ENCODE peak calls at places on chromosomes 13 and 19, in four cellular contexts. One of them, this sample, is unnamed.

GRCh38 chr19:48674921-48675824 is 2.4 kb upstream of the NTN5 start:
- DNase-seq in AG04449: no peak
- DNase-seq in spleen: peak; percentile 89
- DNase-seq in Peyer's patch: peak; percentile 79
- DNase-seq in this sample: peak; percentile 51

GRCh38 chr19:752652-753517 is 2.0 kb downstream of the MISP start:
- DNase-seq in AG04449: peak; percentile 26
- DNase-seq in spleen: no peak
- DNase-seq in Peyer's patch: no peak
- DNase-seq in this sample: no peak

GRCh38 chr13:48904668-48905290 is 70.9 kb upstream of the FNDC3A start:
- DNase-seq in AG04449: no peak
- DNase-seq in spleen: no peak
- DNase-seq in Peyer's patch: no peak
- DNase-seq in this sample: no peak

GRCh38 chr13:36418022-36418805 is 14.1 kb upstream of the CCNA1 start:
- DNase-seq in AG04449: no peak
- DNase-seq in spleen: no peak
- DNase-seq in Peyer's patch: no peak
- DNase-seq in this sample: no peak

GRCh38 chr19:18586311-18586710 is 2.3 kb upstream of the REX1BD start:
- DNase-seq in AG04449: no peak
- DNase-seq in spleen: no peak
- DNase-seq in Peyer's patch: no peak
- DNase-seq in this sample: no peak

GRCh38 chr19:46355234-46355990 is 8.5 kb downstream of the PPP5C start:
- DNase-seq in AG04449: no peak
- DNase-seq in spleen: no peak
- DNase-seq in Peyer's patch: no peak
- DNase-seq in this sample: no peak

GRCh38 chr13:73767747-73768315 is 366.4 kb downstream of the KLF12 start:
- DNase-seq in AG04449: no peak
- DNase-seq in spleen: no peak
- DNase-seq in Peyer's patch: peak; percentile 39
- DNase-seq in this sample: no peak

GRCh38 chr13:20798027-20798426 is 24.3 kb upstream of the EEF1AKMT1 start:
- DNase-seq in AG04449: no peak
- DNase-seq in spleen: no peak
- DNase-seq in Peyer's patch: no peak
- DNase-seq in this sample: no peak

GRCh38 chr13:77002590-77003190 is 10.8 kb downstream of the CLN5 start:
- DNase-seq in AG04449: no peak
- DNase-seq in spleen: no peak
- DNase-seq in Peyer's patch: no peak
- DNase-seq in this sample: no peak

GRCh38 chr19:49212302-49212701 is 54.7 kb downstream of the TRPM4 start:
- DNase-seq in AG04449: no peak
- DNase-seq in spleen: no peak
- DNase-seq in Peyer's patch: no peak
- DNase-seq in this sample: no peak

GRCh38 chr19:12984143-12984627 is 11.1 kb upstream of the NFIX start:
- DNase-seq in AG04449: no peak
- DNase-seq in spleen: no peak
- DNase-seq in Peyer's patch: no peak
- DNase-seq in this sample: no peak

GRCh38 chr19:6861683-6862286 is 25.6 kb upstream of the ADGRE1 start:
- DNase-seq in AG04449: no peak
- DNase-seq in spleen: peak; percentile 68
- DNase-seq in Peyer's patch: no peak
- DNase-seq in this sample: no peak

GRCh38 chr13:37540228-37540627 is 58.3 kb downstream of the POSTN start:
- DNase-seq in AG04449: no peak
- DNase-seq in spleen: no peak
- DNase-seq in Peyer's patch: no peak
- DNase-seq in this sample: no peak

GRCh38 chr13:113670541-113670940 is 3.5 kb downstream of the GRK1 start:
- DNase-seq in AG04449: no peak
- DNase-seq in spleen: peak; percentile 42
- DNase-seq in Peyer's patch: no peak
- DNase-seq in this sample: no peak

GRCh38 chr13:26604784-26605183 is 47.3 kb downstream of the WASF3 start:
- DNase-seq in AG04449: no peak
- DNase-seq in spleen: no peak
- DNase-seq in Peyer's patch: no peak
- DNase-seq in this sample: no peak

GRCh38 chr13:110549795-110550160 is 11.7 kb downstream of the RAB20 start:
- DNase-seq in AG04449: no peak
- DNase-seq in spleen: peak; percentile 42
- DNase-seq in Peyer's patch: no peak
- DNase-seq in this sample: no peak

GRCh38 chr19:31055454-31055853 is 293.8 kb downstream of the TSHZ3 start:
- DNase-seq in AG04449: no peak
- DNase-seq in spleen: no peak
- DNase-seq in Peyer's patch: no peak
- DNase-seq in this sample: no peak

GRCh38 chr19:5703819-5704818 is 14.0 kb downstream of the RPL36 start:
- DNase-seq in AG04449: no peak
- DNase-seq in spleen: no peak
- DNase-seq in Peyer's patch: no peak
- DNase-seq in this sample: no peak

GRCh38 chr19:33778089-33778791 is 18.4 kb upstream of the KCTD15 start:
- DNase-seq in AG04449: no peak
- DNase-seq in spleen: peak; percentile 97
- DNase-seq in Peyer's patch: peak; percentile 56
- DNase-seq in this sample: peak; percentile 77

GRCh38 chr13:73835138-73835721 is 299.0 kb downstream of the KLF12 start:
- DNase-seq in AG04449: no peak
- DNase-seq in spleen: no peak
- DNase-seq in Peyer's patch: no peak
- DNase-seq in this sample: peak; percentile 14

GRCh38 chr13:74479124-74479523 is 344.9 kb upstream of the KLF12 start:
- DNase-seq in AG04449: no peak
- DNase-seq in spleen: no peak
- DNase-seq in Peyer's patch: no peak
- DNase-seq in this sample: no peak

GRCh38 chr13:40494513-40494912 is 171.9 kb downstream of the FOXO1 start:
- DNase-seq in AG04449: no peak
- DNase-seq in spleen: no peak
- DNase-seq in Peyer's patch: no peak
- DNase-seq in this sample: no peak

GRCh38 chr13:100980171-100980570 is 305.6 kb upstream of the TMTC4 start:
- DNase-seq in AG04449: no peak
- DNase-seq in spleen: no peak
- DNase-seq in Peyer's patch: no peak
- DNase-seq in this sample: no peak

GRCh38 chr13:101140936-101141335 is 275.4 kb downstream of the NALCN start:
- DNase-seq in AG04449: no peak
- DNase-seq in spleen: no peak
- DNase-seq in Peyer's patch: no peak
- DNase-seq in this sample: no peak

GRCh38 chr13:29676941-29677452 is 81.5 kb upstream of the SLC7A1 start:
- DNase-seq in AG04449: no peak
- DNase-seq in spleen: no peak
- DNase-seq in Peyer's patch: no peak
- DNase-seq in this sample: no peak

GRCh38 chr13:102726430-102726829 is 31.6 kb upstream of the METTL21C start:
- DNase-seq in AG04449: no peak
- DNase-seq in spleen: no peak
- DNase-seq in Peyer's patch: no peak
- DNase-seq in this sample: no peak

GRCh38 chr13:102721800-102722231 is 27.0 kb upstream of the METTL21C start:
- DNase-seq in AG04449: peak; percentile 19
- DNase-seq in spleen: no peak
- DNase-seq in Peyer's patch: no peak
- DNase-seq in this sample: no peak

GRCh38 chr13:102729560-102730275 is 34.9 kb upstream of the METTL21C start:
- DNase-seq in AG04449: peak; percentile 10
- DNase-seq in spleen: no peak
- DNase-seq in Peyer's patch: no peak
- DNase-seq in this sample: no peak

GRCh38 chr13:102724923-102725322 is 30.1 kb upstream of the METTL21C start:
- DNase-seq in AG04449: peak; percentile 23
- DNase-seq in spleen: no peak
- DNase-seq in Peyer's patch: no peak
- DNase-seq in this sample: no peak
- TF ChIP-seq CTCF in AG04449: peak; percentile 58
- TF ChIP-seq CTCF in spleen: no peak
- TF ChIP-seq CTCF in Peyer's patch: no peak
- TF ChIP-seq CTCF in this sample: peak; percentile 18

GRCh38 chr19:29528946-29529645 is 3.3 kb downstream of the VSTM2B start:
- DNase-seq in AG04449: no peak
- DNase-seq in spleen: peak; percentile 40
- DNase-seq in Peyer's patch: no peak
- DNase-seq in this sample: no peak
- H3K4me3 ChIP-seq in AG04449: no peak overlapping the region
- H3K4me3 ChIP-seq in spleen: peak overlapping the region; percentile 23
- H3K4me3 ChIP-seq in Peyer's patch: peak overlapping the region; percentile 35
- H3K4me3 ChIP-seq in this sample: no peak overlapping the region

GRCh38 chr19:58400916-58401824 is 5.7 kb downstream of the RNF225 start:
- DNase-seq in AG04449: peak; percentile 94
- DNase-seq in spleen: peak; percentile 99
- DNase-seq in Peyer's patch: peak; percentile 100
- DNase-seq in this sample: peak; percentile 99
- TF ChIP-seq CTCF in AG04449: no peak
- TF ChIP-seq CTCF in spleen: no peak
- TF ChIP-seq CTCF in Peyer's patch: no peak
- TF ChIP-seq CTCF in this sample: no peak

GRCh38 chr19:45322744-45323281 is at the start of gene CKM:
- DNase-seq in AG04449: no peak
- DNase-seq in spleen: no peak
- DNase-seq in Peyer's patch: no peak
- DNase-seq in this sample: no peak

GRCh38 chr19:45324349-45324907 is 1.8 kb upstream of the CKM start:
- DNase-seq in AG04449: no peak
- DNase-seq in spleen: no peak
- DNase-seq in Peyer's patch: no peak
- DNase-seq in this sample: no peak

GRCh38 chr19:45321848-45322247 is 827 bp downstream of the CKM start:
- DNase-seq in AG04449: no peak
- DNase-seq in spleen: no peak
- DNase-seq in Peyer's patch: no peak
- DNase-seq in this sample: no peak

GRCh38 chr19:45322311-45322710 is 364 bp downstream of the CKM start:
- DNase-seq in AG04449: no peak
- DNase-seq in spleen: no peak
- DNase-seq in Peyer's patch: no peak
- DNase-seq in this sample: no peak

GRCh38 chr19:45323671-45324081 is 1.0 kb upstream of the CKM start:
- DNase-seq in AG04449: no peak
- DNase-seq in spleen: no peak
- DNase-seq in Peyer's patch: no peak
- DNase-seq in this sample: no peak
- H3K4me3 ChIP-seq in AG04449: peak overlapping the region; percentile 33
- H3K4me3 ChIP-seq in spleen: no peak overlapping the region
- H3K4me3 ChIP-seq in Peyer's patch: peak overlapping the region; percentile 12
- H3K4me3 ChIP-seq in this sample: no peak overlapping the region

DNA sequence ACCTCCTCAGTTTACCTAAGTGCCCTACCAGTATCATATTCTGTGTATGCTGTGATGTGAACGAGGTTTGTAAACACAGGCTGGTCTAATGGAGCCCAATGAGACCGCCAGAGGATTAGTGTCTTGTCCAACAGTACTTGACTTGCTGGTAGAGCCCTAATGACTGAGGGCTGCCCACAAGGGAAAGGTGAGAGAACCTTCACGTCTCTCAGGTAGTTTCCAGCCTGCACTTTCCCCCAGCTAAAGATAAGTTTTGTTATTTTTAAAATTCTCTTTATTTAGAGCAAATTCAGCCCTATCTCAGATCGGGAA is 498 bp upstream of the RBM26 start:
- DNase-seq in AG04449: no peak
- DNase-seq in spleen: no peak
- DNase-seq in Peyer's patch: no peak
- DNase-seq in this sample: no peak
- TF ChIP-seq CTCF in AG04449: no peak
- TF ChIP-seq CTCF in spleen: no peak
- TF ChIP-seq CTCF in Peyer's patch: no peak
- TF ChIP-seq CTCF in this sample: no peak

GRCh38 chr19:54420383-54421168 is 5.3 kb downstream of the TTYH1 start:
- DNase-seq in AG04449: no peak
- DNase-seq in spleen: no peak
- DNase-seq in Peyer's patch: no peak
- DNase-seq in this sample: no peak
- H3K4me3 ChIP-seq in AG04449: no peak overlapping the region
- H3K4me3 ChIP-seq in spleen: no peak overlapping the region
- H3K4me3 ChIP-seq in Peyer's patch: no peak overlapping the region
- H3K4me3 ChIP-seq in this sample: no peak overlapping the region

GRCh38 chr19:36051236-36051635 is 2.8 kb downstream of the THAP8 start:
- DNase-seq in AG04449: no peak
- DNase-seq in spleen: no peak
- DNase-seq in Peyer's patch: no peak
- DNase-seq in this sample: no peak
- TF ChIP-seq CTCF in AG04449: no peak
- TF ChIP-seq CTCF in spleen: no peak
- TF ChIP-seq CTCF in Peyer's patch: no peak
- TF ChIP-seq CTCF in this sample: peak; percentile 32